ENCODE peak calls at places on chromosomes 12 and 14, in five cellular contexts. I is endothelial cell of umbilical vein, L is transverse colon, F is spleen, V is H1. D is an unnamed sample.

GRCh38 chr12:79686171-79686570 is 4.6 kb downstream of the PAWR start:
- DNase-seq in I (peak; percentile 34), L (no peak), F (no peak), V (no peak), D (no peak)

GRCh38 chr14:66507181-66507721 is 696 bp upstream of the GPHN start:
- DNase-seq in I (no peak), L (no peak), F (no peak), V (no peak), D (no peak)

GRCh38 chr12:116381744-116382455 is 104.4 kb upstream of the MED13L start:
- DNase-seq in I (peak; percentile 89), L (no peak), F (no peak), V (peak; percentile 65), D (no peak)

GRCh38 chr14:39035336-39035735 is 67.7 kb downstream of the SEC23A start:
- DNase-seq in I (no peak), L (no peak), F (no peak), V (no peak), D (no peak)

GRCh38 chr14:99241314-99242035 is 30.5 kb downstream of the BCL11B start:
- DNase-seq in I (no peak), L (no peak), F (no peak), V (no peak), D (no peak)

GRCh38 chr12:597926-598568 is 65.2 kb downstream of the NINJ2 start:
- DNase-seq in I (peak; percentile 91), L (no peak), F (no peak), V (no peak), D (no peak)

GRCh38 chr14:35369701-35370191 is 34.8 kb downstream of the NFKBIA start:
- DNase-seq in I (no peak), L (no peak), F (peak; percentile 80), V (no peak), D (no peak)

GRCh38 chr12:91326043-91327027 is 143.7 kb upstream of the DCN start:
- DNase-seq in I (peak; percentile 59), L (peak; percentile 19), F (no peak), V (peak; percentile 68), D (no peak)

GRCh38 chr14:99884834-99885648 is 91.8 kb downstream of the EML1 start:
- DNase-seq in I (peak; percentile 70), L (no peak), F (no peak), V (no peak), D (no peak)

GRCh38 chr12:94793191-94793595 is 142.8 kb upstream of the TMCC3 start:
- DNase-seq in I (no peak), L (no peak), F (no peak), V (no peak), D (no peak)

GRCh38 chr14:90510208-90510607 is 113.4 kb downstream of the CALM1 start:
- DNase-seq in I (no peak), L (peak; percentile 81), F (no peak), V (no peak), D (no peak)

GRCh38 chr14:105330491-105330895 is 15.9 kb downstream of the PACS2 start:
- DNase-seq in I (peak; percentile 66), L (no peak), F (peak; percentile 86), V (no peak), D (no peak)

GRCh38 chr14:96126339-96126770 is 78.3 kb upstream of the BDKRB2 start:
- DNase-seq in I (peak; percentile 50), L (no peak), F (no peak), V (no peak), D (peak; percentile 55)

GRCh38 chr12:46164186-46164585 is 104.7 kb downstream of the SLC38A1 start:
- DNase-seq in I (no peak), L (no peak), F (no peak), V (no peak), D (no peak)

GRCh38 chr12:123444396-123445026 is 8.0 kb upstream of the RILPL2 start:
- DNase-seq in I (peak; percentile 78), L (no peak), F (no peak), V (no peak), D (no peak)

GRCh38 chr14:33679025-33679424 is 271.8 kb downstream of the EGLN3 start:
- DNase-seq in I (no peak), L (no peak), F (no peak), V (no peak), D (no peak)

GRCh38 chr14:33680873-33681272 is 270.0 kb downstream of the EGLN3 start:
- DNase-seq in I (no peak), L (no peak), F (no peak), V (no peak), D (no peak)

GRCh38 chr14:33682746-33683145 is 268.1 kb downstream of the EGLN3 start:
- DNase-seq in I (no peak), L (peak; percentile 9), F (no peak), V (no peak), D (no peak)

GRCh38 chr14:33678012-33678411 is 272.9 kb downstream of the EGLN3 start:
- DNase-seq in I (no peak), L (no peak), F (no peak), V (no peak), D (no peak)

DNA sequence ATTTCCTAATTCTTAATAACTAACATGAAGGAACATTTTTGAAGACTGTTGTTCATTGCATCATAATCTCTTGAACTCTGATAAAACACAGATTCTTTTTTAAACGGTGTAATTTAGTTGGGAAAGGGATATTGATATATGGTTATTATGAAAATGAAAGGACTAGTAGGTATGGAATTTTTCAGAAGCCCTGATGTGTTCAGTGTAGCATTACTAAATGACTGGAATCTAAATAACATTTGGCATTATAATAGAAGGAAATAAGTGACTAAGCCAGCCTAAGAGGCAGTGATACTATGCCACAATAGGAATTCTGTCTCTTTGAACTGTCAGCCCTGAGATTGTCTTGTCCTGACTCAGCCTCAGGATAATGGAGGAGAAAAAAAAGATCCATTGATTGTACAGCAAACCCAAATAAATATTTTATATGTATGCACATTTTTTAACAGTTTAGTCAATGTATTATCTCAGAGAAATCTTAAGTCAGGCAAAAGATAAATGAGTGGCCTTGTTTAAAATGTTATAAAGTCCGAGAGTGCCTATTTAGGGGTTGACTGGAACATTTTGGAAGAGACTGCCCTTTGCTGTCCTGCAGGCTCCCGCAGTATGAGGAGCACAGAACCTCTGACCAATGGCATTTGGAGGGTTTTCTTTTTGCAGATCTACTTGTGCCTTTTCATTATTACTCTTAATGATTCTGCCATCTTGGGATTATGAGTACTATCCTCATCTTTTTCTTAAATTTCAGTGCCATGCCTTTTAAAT is 271.2 kb downstream of the EGLN3 start:
- DNase-seq in I (peak; percentile 71), L (no peak), F (no peak), V (no peak), D (no peak)
- TF ChIP-seq POLR2AphosphoS5 in I (no peak), L (no peak), F (no peak), V (no peak), D (no peak)

DNA sequence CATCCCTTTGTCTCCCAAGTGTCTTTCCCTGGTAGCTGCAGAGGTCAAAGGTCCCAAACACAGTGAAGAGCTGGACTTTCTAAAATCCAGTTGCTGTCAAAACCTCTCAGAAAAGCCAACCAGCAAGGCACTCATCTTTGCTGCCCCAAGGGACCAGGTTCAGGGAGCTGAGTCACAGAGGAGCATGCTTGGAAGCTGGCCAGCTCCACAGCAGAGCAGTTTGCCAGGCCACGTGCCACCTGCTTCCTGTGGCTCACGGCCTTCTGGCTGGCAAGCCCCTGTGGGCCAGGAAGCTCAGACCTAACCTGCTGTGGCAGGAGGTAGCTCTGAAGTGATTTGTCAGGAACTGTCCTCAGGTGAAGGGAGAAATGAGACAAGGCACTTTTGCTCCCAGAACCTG is 3.6 kb downstream of the ISCU start:
- DNase-seq in I (peak; percentile 89), L (peak; percentile 84), F (peak; percentile 87), V (no peak), D (no peak)
- H3K36me3 ChIP-seq in I (peaks cover 17% of the 10 kb centered on the region), L (peaks cover 51% of the 10 kb centered on the region), F (peaks cover 60% of the 10 kb centered on the region), V (peaks cover 24% of the 10 kb centered on the region), D (peaks cover 57% of the 10 kb centered on the region)

DNA sequence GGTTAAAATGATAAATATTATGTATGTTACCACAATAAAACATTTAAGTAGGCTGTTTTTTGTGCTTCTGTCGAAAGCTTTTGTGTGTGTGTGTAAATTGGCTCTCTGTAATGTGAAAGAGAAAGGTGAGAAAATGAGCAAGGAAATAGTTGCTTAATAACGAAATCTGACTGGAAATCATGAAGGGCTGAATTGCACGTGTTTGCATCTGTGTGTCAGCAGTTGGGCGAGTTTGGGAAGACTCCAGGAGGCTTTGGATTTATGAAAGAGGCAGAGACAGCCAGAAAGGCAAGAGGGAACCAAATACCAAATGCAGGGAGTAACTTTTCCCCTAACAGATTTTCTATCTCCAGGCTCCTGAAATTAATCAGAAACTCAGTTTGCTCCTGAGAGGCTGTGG is 47.2 kb upstream of the PLEKHG3 start:
- DNase-seq in I (no peak), L (peak; percentile 47), F (no peak), V (no peak), D (no peak)
- TF ChIP-seq POLR2AphosphoS5 in I (no peak), L (peak; percentile 58), F (no peak), V (no peak), D (peak; percentile 61)

GRCh38 chr12:49054096-49054495 is 6.5 kb downstream of the KMT2D start:
- DNase-seq in I (no peak), L (no peak), F (peak; percentile 68), V (no peak), D (no peak)
- H3K36me3 ChIP-seq in I (peaks cover 59% of the 10 kb centered on the region), L (peaks cover 45% of the 10 kb centered on the region), F (peaks cover 62% of the 10 kb centered on the region), V (peaks cover 40% of the 10 kb centered on the region), D (no peaks in the 10 kb centered on the region)

GRCh38 chr12:62840311-62840710 is 94.6 kb downstream of the PPM1H start:
- DNase-seq in I (no peak), L (no peak), F (no peak), V (no peak), D (no peak)
- TF ChIP-seq POLR2AphosphoS5 in I (no peak), L (no peak), F (no peak), V (no peak), D (no peak)

DNA sequence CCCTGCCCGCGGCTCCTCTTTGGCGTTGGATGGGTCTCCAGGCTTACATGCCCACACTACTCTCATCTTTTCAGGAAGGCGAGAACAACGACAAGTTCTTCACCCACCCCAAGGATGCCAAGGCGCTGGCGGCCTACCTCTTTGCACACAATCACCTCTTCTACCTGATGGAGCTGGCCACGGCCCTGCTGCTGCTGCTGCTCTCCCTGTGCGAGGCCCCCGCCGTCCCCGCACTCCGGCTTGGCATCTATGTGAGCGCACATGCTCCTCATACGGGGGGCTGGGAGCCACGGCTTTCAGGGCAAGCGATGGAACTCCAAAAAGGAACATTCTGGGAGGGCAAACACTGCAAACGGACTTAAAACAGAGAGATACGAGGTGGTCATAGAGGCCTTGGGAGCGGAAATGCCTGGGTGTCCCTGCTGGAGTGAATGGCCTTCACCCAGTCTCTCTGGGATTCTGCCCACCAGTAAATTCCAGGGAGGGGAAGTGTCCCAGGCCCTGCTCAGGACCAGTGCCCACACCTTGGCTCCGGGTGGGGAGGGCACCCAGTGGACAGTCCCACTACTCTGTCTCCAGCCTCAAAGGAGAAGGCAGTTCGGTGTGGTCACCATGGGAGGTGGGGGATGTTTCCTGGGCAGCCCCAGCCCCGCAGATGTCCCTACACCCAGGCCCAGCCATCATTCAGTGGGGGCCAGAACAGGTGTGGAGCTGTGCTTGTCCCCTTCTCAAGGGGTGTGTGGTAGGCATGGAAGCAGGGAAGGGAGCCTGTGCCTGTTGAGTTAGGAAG is 45.0 kb downstream of the TPCN1 start:
- DNase-seq in I (no peak), L (no peak), F (no peak), V (no peak), D (no peak)
- H3K36me3 ChIP-seq in I (peaks cover 12% of the 10 kb centered on the region), L (peaks cover 8% of the 10 kb centered on the region), F (peaks cover 50% of the 10 kb centered on the region), V (no peaks in the 10 kb centered on the region), D (peaks cover 42% of the 10 kb centered on the region)